ENCODE peak calls at places on chromosomes 6 and 20, in nine cellular contexts. K is astrocyte of the spinal cord, O is colonic mucosa, W is fibroblast of the aortic adventitia, Q is endothelial cell, M is RWPE2, X is right lobe of liver, U is GM10248, B is adrenal gland. I is an unnamed sample.

GRCh38 chr6:4291453-4292403 is 156.4 kb upstream of the ECI2 start:
- DNase-seq in K (peak; percentile 61), O (no peak), W (peak; percentile 32), Q (no peak), M (no peak), X (no peak), U (no peak), B (no peak), I (no peak)

GRCh38 chr20:33986560-33987216 is 7.0 kb upstream of the RALY start:
- DNase-seq in K (no peak), O (no peak), W (no peak), Q (no peak), M (no peak), X (no peak), U (no peak), B (no peak), I (no peak)

GRCh38 chr6:170128811-170129681 is 161.8 kb downstream of the DLL1 start:
- DNase-seq in K (no peak), O (peak; percentile 12), W (no peak), Q (no peak), M (peak; percentile 37), X (no peak), U (no peak), B (peak; percentile 2), I (no peak)

GRCh38 chr20:61414455-61414991 is 162.5 kb downstream of the CDH4 start:
- DNase-seq in K (no peak), O (no peak), W (no peak), Q (no peak), M (no peak), X (no peak), U (no peak), B (no peak), I (no peak)

GRCh38 chr6:45420909-45421699 is 43.4 kb upstream of the SUPT3H start:
- DNase-seq in K (peak; percentile 53), O (no peak), W (peak; percentile 45), Q (no peak), M (no peak), X (no peak), U (peak; percentile 21), B (no peak), I (no peak)

GRCh38 chr20:45751714-45752113 is 29.6 kb downstream of the SPINT4 start:
- DNase-seq in K (no peak), O (no peak), W (no peak), Q (no peak), M (no peak), X (no peak), U (no peak), B (no peak), I (no peak)

GRCh38 chr6:132025468-132025867 is 74.3 kb upstream of the CCN2 start:
- DNase-seq in K (no peak), O (no peak), W (no peak), Q (no peak), M (no peak), X (no peak), U (no peak), B (no peak), I (no peak)

GRCh38 chr6:112029045-112029822 is 24.7 kb upstream of the CCN6 start:
- DNase-seq in K (peak; percentile 70), O (peak; percentile 68), W (peak; percentile 69), Q (peak; percentile 76), M (no peak), X (peak; percentile 59), U (peak; percentile 60), B (peak; percentile 44), I (peak; percentile 33)

GRCh38 chr6:167237438-167237837 is 53.7 kb upstream of the UNC93A start:
- DNase-seq in K (no peak), O (no peak), W (no peak), Q (no peak), M (no peak), X (no peak), U (no peak), B (no peak), I (no peak)

GRCh38 chr6:167238169-167238693 is 52.9 kb upstream of the UNC93A start:
- DNase-seq in K (no peak), O (no peak), W (no peak), Q (no peak), M (no peak), X (no peak), U (no peak), B (no peak), I (no peak)

GRCh38 chr6:167235005-167235404 is 56.1 kb upstream of the UNC93A start:
- DNase-seq in K (no peak), O (no peak), W (no peak), Q (no peak), M (no peak), X (no peak), U (no peak), B (no peak), I (no peak)

GRCh38 chr6:167235421-167236238 is 55.5 kb upstream of the UNC93A start:
- DNase-seq in K (no peak), O (no peak), W (no peak), Q (no peak), M (no peak), X (no peak), U (no peak), B (no peak), I (no peak)

GRCh38 chr6:167236239-167236571 is 54.9 kb upstream of the UNC93A start:
- DNase-seq in K (no peak), O (no peak), W (no peak), Q (no peak), M (no peak), X (no peak), U (no peak), B (no peak), I (no peak)
- TF ChIP-seq CTCF in K (no peak), O (no peak), W (no peak), Q (no peak), M (no peak), X (no peak), U (no peak), B (no peak), I (no peak)

GRCh38 chr6:90098025-90098474 is 198.6 kb downstream of the BACH2 start:
- DNase-seq in K (peak; percentile 96), O (no peak), W (peak; percentile 93), Q (no peak), M (peak; percentile 77), X (no peak), U (no peak), B (peak; percentile 37), I (no peak)
- TF ChIP-seq CTCF in K (peak; percentile 57), O (no peak), W (peak; percentile 47), Q (no peak), M (peak; percentile 85), X (peak; percentile 24), U (no peak), B (no peak), I (no peak)

GRCh38 chr6:32954983-32955802 is 2.3 kb upstream of the HLA-DMA start:
- DNase-seq in K (peak; percentile 16), O (peak; percentile 64), W (no peak), Q (peak; percentile 30), M (no peak), X (no peak), U (no peak), B (no peak), I (no peak)
- TF ChIP-seq CTCF in K (peak; percentile 49), O (peak; percentile 37), W (peak; percentile 36), Q (peak; percentile 59), M (peak; percentile 6), X (peak; percentile 32), U (peak; percentile 60), B (no peak), I (no peak)

DNA sequence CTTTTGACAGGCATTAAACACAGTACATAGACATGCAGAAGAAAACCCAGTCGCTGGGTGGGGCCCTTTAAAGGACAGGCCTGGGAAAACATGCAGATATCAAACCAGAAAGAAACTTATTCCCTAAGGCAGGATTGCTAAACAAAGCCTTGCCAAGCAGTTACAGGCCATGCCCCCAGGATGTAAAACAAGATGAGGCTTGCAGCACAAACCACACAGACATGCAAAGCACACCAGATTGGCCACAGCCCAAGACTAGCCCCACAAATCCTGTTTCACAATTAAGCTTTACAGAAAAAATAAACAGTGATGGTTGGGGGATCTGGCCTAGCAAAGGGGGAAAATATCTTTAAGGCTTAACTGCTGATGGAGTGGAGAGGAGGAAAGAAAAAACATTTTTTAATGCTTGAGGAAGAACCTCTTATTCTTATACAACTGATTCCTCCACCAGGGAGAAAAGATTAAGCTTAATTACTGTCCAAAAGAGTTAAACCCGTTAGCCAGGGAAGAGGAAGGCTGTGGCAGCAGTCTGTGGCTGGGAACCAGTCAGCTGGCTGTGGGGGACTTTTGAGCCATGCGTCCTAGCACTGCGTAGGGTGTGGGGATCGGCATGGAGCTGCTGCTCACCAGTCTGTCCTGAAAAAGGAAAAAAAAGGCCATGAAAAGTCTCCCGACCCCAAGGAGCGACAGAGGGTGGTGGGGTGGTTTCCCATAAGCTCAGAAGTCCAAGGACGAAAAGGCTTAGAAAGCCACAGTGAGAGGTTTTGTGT is 28.4 kb downstream of the COL19A1 start:
- DNase-seq in K (peak; percentile 50), O (no peak), W (peak; percentile 76), Q (no peak), M (peak; percentile 78), X (no peak), U (no peak), B (no peak), I (no peak)
- TF ChIP-seq CTCF in K (no peak), O (no peak), W (no peak), Q (no peak), M (peak; percentile 24), X (no peak), U (no peak), B (no peak), I (no peak)

I was measured in activated B cell treated with CpG ODN at 0.5 μM for 24 hours.